ENCODE peak calls at places on chromosomes 12 and 14, in five cellular contexts. One of them, this sample, is unnamed.

GRCh38 chr14:71383510-71383909 is 476.3 kb downstream of the PCNX1 start:
- DNase-seq in HepG2: no peak
- DNase-seq in GM13977: no peak
- DNase-seq in substantia nigra: no peak
- DNase-seq in NCI-H1092 treated with DMSO at 0.1 percent for 48 hours: no peak
- DNase-seq in this sample: no peak

GRCh38 chr12:12376636-12377448 is 20.0 kb downstream of the BORCS5 start:
- DNase-seq in substantia nigra: no peak
- DNase-seq in HepG2: peak
- DNase-seq in NCI-H1092 treated with DMSO at 0.1 percent for 48 hours: peak
- DNase-seq in GM13977: peak
- DNase-seq in this sample: peak

GRCh38 chr14:60091550-60092511 is at the start of gene PCNX4:
- DNase-seq in substantia nigra: peak
- DNase-seq in NCI-H1092 treated with DMSO at 0.1 percent for 48 hours: peak
- DNase-seq in HepG2: peak
- DNase-seq in GM13977: peak
- DNase-seq in this sample: peak

GRCh38 chr14:72476657-72477499 is 417.0 kb downstream of the DPF3 start:
- DNase-seq in NCI-H1092 treated with DMSO at 0.1 percent for 48 hours: no peak
- DNase-seq in GM13977: peak
- DNase-seq in substantia nigra: peak
- DNase-seq in HepG2: no peak
- DNase-seq in this sample: no peak

GRCh38 chr12:66279127-66279712 is 23.1 kb upstream of the HELB start:
- DNase-seq in NCI-H1092 treated with DMSO at 0.1 percent for 48 hours: no peak
- DNase-seq in substantia nigra: no peak
- DNase-seq in GM13977: no peak
- DNase-seq in HepG2: peak
- DNase-seq in this sample: no peak

GRCh38 chr12:119375619-119376018 is 41.1 kb downstream of the CCDC60 start:
- DNase-seq in substantia nigra: peak
- DNase-seq in NCI-H1092 treated with DMSO at 0.1 percent for 48 hours: no peak
- DNase-seq in HepG2: no peak
- DNase-seq in GM13977: no peak
- DNase-seq in this sample: no peak

GRCh38 chr12:122836027-122836921 is 1.0 kb downstream of the HIP1R start:
- DNase-seq in NCI-H1092 treated with DMSO at 0.1 percent for 48 hours: peak
- DNase-seq in substantia nigra: no peak
- DNase-seq in GM13977: peak
- DNase-seq in HepG2: peak
- DNase-seq in this sample: peak

GRCh38 chr14:36069535-36069900 is 107.0 kb downstream of the PTCSC3 start:
- DNase-seq in NCI-H1092 treated with DMSO at 0.1 percent for 48 hours: peak
- DNase-seq in GM13977: peak
- DNase-seq in substantia nigra: peak
- DNase-seq in HepG2: peak
- DNase-seq in this sample: peak

GRCh38 chr12:40907115-40907521 is 214.9 kb downstream of the CNTN1 start:
- DNase-seq in HepG2: no peak
- DNase-seq in GM13977: peak
- DNase-seq in NCI-H1092 treated with DMSO at 0.1 percent for 48 hours: no peak
- DNase-seq in substantia nigra: no peak
- DNase-seq in this sample: no peak

GRCh38 chr14:54722791-54723432 is 156.0 kb downstream of the SAMD4A start:
- DNase-seq in HepG2: peak
- DNase-seq in GM13977: peak
- DNase-seq in substantia nigra: no peak
- DNase-seq in NCI-H1092 treated with DMSO at 0.1 percent for 48 hours: peak
- DNase-seq in this sample: peak

GRCh38 chr14:69424139-69424923 is 25.8 kb downstream of the SLC39A9 start:
- DNase-seq in HepG2: peak
- DNase-seq in substantia nigra: no peak
- DNase-seq in GM13977: no peak
- DNase-seq in NCI-H1092 treated with DMSO at 0.1 percent for 48 hours: no peak
- DNase-seq in this sample: no peak

GRCh38 chr14:100871234-100872186 is 32.0 kb downstream of the RTL1 start:
- DNase-seq in NCI-H1092 treated with DMSO at 0.1 percent for 48 hours: no peak
- DNase-seq in HepG2: peak
- DNase-seq in substantia nigra: no peak
- DNase-seq in GM13977: no peak
- DNase-seq in this sample: no peak

GRCh38 chr12:125683748-125684381 is 618.6 kb downstream of the AACS start:
- DNase-seq in NCI-H1092 treated with DMSO at 0.1 percent for 48 hours: peak
- DNase-seq in substantia nigra: no peak
- DNase-seq in GM13977: peak
- DNase-seq in HepG2: peak
- DNase-seq in this sample: no peak

GRCh38 chr14:42884100-42884499 is 1277.4 kb downstream of the LRFN5 start:
- DNase-seq in NCI-H1092 treated with DMSO at 0.1 percent for 48 hours: no peak
- DNase-seq in HepG2: no peak
- DNase-seq in GM13977: no peak
- DNase-seq in substantia nigra: no peak
- DNase-seq in this sample: no peak

GRCh38 chr12:79681008-79681590 is 9.7 kb downstream of the PAWR start:
- DNase-seq in NCI-H1092 treated with DMSO at 0.1 percent for 48 hours: no peak
- DNase-seq in HepG2: no peak
- DNase-seq in substantia nigra: no peak
- DNase-seq in GM13977: no peak
- DNase-seq in this sample: no peak

GRCh38 chr12:27064397-27065342 is 17.7 kb downstream of the C12orf71 start:
- DNase-seq in HepG2: no peak
- DNase-seq in substantia nigra: no peak
- DNase-seq in NCI-H1092 treated with DMSO at 0.1 percent for 48 hours: no peak
- DNase-seq in GM13977: peak
- DNase-seq in this sample: no peak

GRCh38 chr14:95597784-95598204 is 62.9 kb downstream of the GLRX5 start:
- DNase-seq in substantia nigra: no peak
- DNase-seq in HepG2: no peak
- DNase-seq in NCI-H1092 treated with DMSO at 0.1 percent for 48 hours: peak
- DNase-seq in GM13977: no peak
- DNase-seq in this sample: peak

GRCh38 chr14:57066887-57067513 is 201.7 kb downstream of the EXOC5 start:
- DNase-seq in HepG2: peak
- DNase-seq in GM13977: peak
- DNase-seq in NCI-H1092 treated with DMSO at 0.1 percent for 48 hours: peak
- DNase-seq in substantia nigra: no peak
- DNase-seq in this sample: peak